ENCODE peak calls at places on chromosome 13, in six cellular contexts. E, W, J, F, K and C are unnamed samples.

GRCh38 chr13:86714495-86714894 is 915.3 kb upstream of the SLITRK6 start:
- DNase-seq in W (no peak), J (no peak), E (no peak), F (no peak), K (no peak), C (no peak)

GRCh38 chr13:48828962-48829405 is 146.7 kb upstream of the FNDC3A start:
- DNase-seq in W (peak; percentile 19), F (no peak), E (no peak), K (no peak), J (no peak), C (no peak)

GRCh38 chr13:41746259-41746658 is 214.7 kb downstream of the VWA8 start:
- DNase-seq in J (no peak), E (peak; percentile 23), K (no peak), F (no peak), W (no peak), C (no peak)

GRCh38 chr13:26914624-26915023 is 154.0 kb upstream of the GPR12 start:
- DNase-seq in F (no peak), E (no peak), K (peak; percentile 38), W (no peak), J (no peak), C (no peak)

GRCh38 chr13:46666727-46667456 is 113.9 kb downstream of the LRCH1 start:
- DNase-seq in E (no peak), W (no peak), F (peak; percentile 58), J (no peak), K (no peak), C (no peak)

GRCh38 chr13:75869981-75870380 is 233.9 kb downstream of the LMO7 start:
- DNase-seq in W (no peak), J (no peak), E (no peak), K (no peak), F (no peak), C (no peak)

GRCh38 chr13:34308725-34309124 is 490.8 kb downstream of the RFC3 start:
- DNase-seq in K (no peak), J (no peak), W (no peak), E (peak; percentile 65), F (no peak), C (no peak)

GRCh38 chr13:107842562-107843180 is 372.7 kb downstream of the LIG4 start:
- DNase-seq in W (no peak), J (no peak), K (no peak), F (no peak), E (no peak), C (no peak)

GRCh38 chr13:93794197-93794885 is 567.7 kb downstream of the GPC6 start:
- DNase-seq in F (no peak), J (no peak), W (no peak), E (no peak), K (no peak), C (no peak)

GRCh38 chr13:88948501-88948900 is 1277.3 kb downstream of the SLITRK5 start:
- DNase-seq in E (no peak), J (no peak), W (no peak), K (no peak), F (no peak), C (no peak)

GRCh38 chr13:64154514-64154913 is 2738.9 kb upstream of the PCDH20 start:
- DNase-seq in E (no peak), W (no peak), K (no peak), F (no peak), J (no peak), C (no peak)

DNA sequence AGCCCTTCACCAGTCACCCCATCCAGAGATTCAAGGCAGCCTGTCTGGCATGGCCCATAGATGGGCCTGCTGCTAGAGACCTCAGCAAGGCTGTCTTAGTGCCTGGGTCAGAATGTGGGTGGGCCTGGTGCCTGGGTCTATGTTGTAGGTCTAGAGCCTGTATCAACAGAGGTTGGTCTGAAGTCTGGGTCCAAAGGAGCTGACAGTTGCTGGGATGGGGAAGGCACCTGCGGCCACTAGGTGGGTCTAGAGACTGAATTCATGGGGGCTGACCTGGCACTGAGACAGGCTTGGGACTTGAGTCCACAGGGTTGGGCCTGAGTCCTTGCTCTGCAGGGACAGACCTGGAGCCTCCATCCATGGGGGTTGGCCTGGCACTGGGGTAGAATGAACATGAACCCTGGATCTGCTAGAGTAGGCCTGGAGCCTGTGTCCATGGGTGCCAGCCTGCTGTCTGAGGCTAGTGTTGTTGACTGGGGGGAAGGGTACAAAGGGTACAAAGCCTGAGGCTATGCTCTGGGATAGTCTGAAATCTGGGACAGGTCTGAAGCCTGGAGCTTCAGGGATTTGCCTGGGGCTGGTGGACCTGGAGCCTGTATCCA is 516.8 kb downstream of the OLFM4 start:
- DNase-seq in J (no peak), W (no peak), F (peak; percentile 48), E (no peak), K (peak; percentile 78), C (no peak)
- TF ChIP-seq CTCF in J (no peak), W (no peak), F (no peak), E (no peak), K (no peak), C (no peak)

GRCh38 chr13:110876592-110876991 is 38.3 kb downstream of the ANKRD10 start:
- DNase-seq in K (no peak), F (no peak), E (no peak), J (no peak), W (no peak), C (no peak)
- TF ChIP-seq CTCF in K (no peak), F (no peak), E (no peak), J (no peak), W (no peak), C (no peak)

GRCh38 chr13:95301135-95301946 is at the start of gene ABCC4:
- DNase-seq in K (no peak), W (peak; percentile 58), J (peak; percentile 96), F (peak; percentile 69), E (no peak), C (peak; percentile 47)
- TF ChIP-seq CTCF in K (peak; percentile 42), W (no peak), J (no peak), F (no peak), E (no peak), C (no peak)

GRCh38 chr13:44652223-44652622 is 76.1 kb upstream of the TSC22D1 start:
- DNase-seq in J (no peak), K (no peak), W (no peak), E (no peak), F (no peak), C (no peak)

GRCh38 chr13:44649834-44650233 is 73.7 kb upstream of the TSC22D1 start:
- DNase-seq in W (no peak), F (no peak), J (no peak), K (no peak), E (no peak), C (no peak)

GRCh38 chr13:44651724-44652123 is 75.6 kb upstream of the TSC22D1 start:
- DNase-seq in F (no peak), W (no peak), E (no peak), J (no peak), K (no peak), C (no peak)

GRCh38 chr13:44653261-44653660 is 77.1 kb upstream of the TSC22D1 start:
- DNase-seq in W (no peak), E (no peak), K (no peak), F (no peak), J (no peak), C (no peak)

GRCh38 chr13:44651209-44651608 is 75.1 kb upstream of the TSC22D1 start:
- DNase-seq in F (no peak), J (no peak), K (no peak), W (no peak), E (no peak), C (no peak)
- TF ChIP-seq CTCF in F (no peak), J (no peak), K (no peak), W (no peak), E (no peak), C (no peak)

DNA sequence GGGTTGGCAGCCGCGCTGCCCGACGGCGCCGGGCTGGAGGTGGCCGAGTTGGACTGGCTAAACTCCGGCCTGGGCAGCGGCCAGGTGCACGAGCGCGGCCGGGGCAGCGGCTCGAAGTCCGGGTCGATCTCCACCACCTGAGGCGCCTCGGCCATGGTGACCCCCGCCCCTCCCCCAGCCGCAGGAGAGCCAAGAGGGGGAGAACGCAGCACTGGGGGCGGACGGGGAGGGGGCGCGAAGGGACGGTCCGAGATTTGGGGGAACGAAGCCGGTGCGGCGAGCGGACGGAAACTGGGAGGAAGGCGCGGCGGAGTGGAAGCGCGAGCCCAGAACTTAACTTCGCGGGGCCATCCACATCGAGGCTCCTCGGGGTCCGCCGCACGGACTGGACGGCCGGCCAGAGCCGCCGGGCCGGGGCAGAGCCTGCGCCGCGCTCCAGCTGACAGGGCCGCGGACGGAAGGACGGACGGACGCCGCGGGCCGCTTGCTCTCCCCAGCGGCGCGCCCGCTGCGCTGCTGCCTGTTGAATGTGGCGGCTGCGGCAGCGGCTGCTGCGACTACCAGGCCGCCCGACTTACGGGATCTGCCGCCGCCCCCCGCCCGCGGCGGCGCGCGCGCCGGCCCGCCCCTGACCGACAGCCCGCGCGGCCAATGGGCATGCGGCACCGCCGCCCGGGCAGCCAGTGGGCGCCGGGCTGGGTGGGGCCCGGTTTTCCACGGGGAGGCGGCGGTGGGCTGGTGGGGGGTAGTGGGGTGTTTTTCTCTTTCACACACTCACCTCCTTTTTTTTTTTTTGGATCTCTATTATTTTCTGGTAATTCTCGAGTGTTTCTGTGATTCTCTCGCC is at the start of gene FOXO1:
- DNase-seq in E (peak; percentile 70), K (peak; percentile 95), J (peak; percentile 100), F (peak; percentile 80), W (peak; percentile 90), C (peak; percentile 78)
- TF ChIP-seq CTCF in E (no peak), K (peak; percentile 37), J (no peak), F (no peak), W (no peak), C (no peak)

DNA sequence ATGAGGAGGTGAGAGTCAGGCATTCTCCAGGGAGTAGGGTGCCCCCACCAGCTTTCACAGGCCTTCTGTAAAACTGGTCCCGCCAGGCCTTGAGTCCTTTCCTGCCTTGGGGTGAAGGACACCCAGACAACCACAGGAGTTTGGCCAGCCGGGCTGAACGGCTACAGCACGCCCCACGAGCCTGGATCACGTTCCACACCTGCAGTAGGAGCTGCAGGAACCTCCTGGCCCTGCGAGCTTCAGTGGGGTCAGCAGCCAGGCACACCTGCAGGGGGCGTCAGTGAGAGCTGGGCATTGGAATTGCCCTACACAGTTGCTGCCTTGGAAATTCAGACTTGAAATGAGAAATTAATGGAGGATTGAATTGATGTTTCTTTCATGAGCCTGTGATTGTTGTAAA is 45.7 kb downstream of the COL4A2 start:
- DNase-seq in E (no peak), K (no peak), W (no peak), F (peak; percentile 83), J (no peak), C (no peak)
- TF ChIP-seq CTCF in E (peak; percentile 5), K (peak; percentile 59), W (no peak), F (peak; percentile 65), J (peak; percentile 19), C (peak; percentile 25)

GRCh38 chr13:101453784-101454201 is 1.3 kb downstream of the ITGBL1 start:
- DNase-seq in F (peak; percentile 61), K (no peak), J (peak; percentile 19), W (no peak), E (no peak), C (no peak)
- TF ChIP-seq CTCF in F (no peak), K (no peak), J (no peak), W (no peak), E (peak; percentile 23), C (no peak)